ENCODE peak calls at places on chromosome 22, in ten cellular contexts. G is T follicular helper cell; U is HFF-Myc; O is stimulated activated CD4-positive, alpha-beta T cell treated with anti-CD3 and anti-CD28 coated beads, Interleukin-4, amount 100 ng/mL, for 24 hours; T is GM04504; V is KBM-7; E is CD4-positive, alpha-beta memory T cell; C is AG08395; F is activated CD4-positive, CD25-positive, alpha-beta regulatory T cell treated with anti-CD3 and anti-CD28 coated beads, Interleukin-2, amount 50 U/mL, for 72 hours; R is right atrium auricular region. W is an unnamed sample.

GRCh38 chr22:37088108-37088605 is 21.4 kb downstream of the TMPRSS6 start:
- DNase-seq in R (no peak), C (peak; percentile 25), V (no peak), O (peak; percentile 20), E (no peak), U (no peak), G (no peak), F (no peak), T (no peak), W (no peak)

GRCh38 chr22:32880906-32881596 is 79.5 kb downstream of the TIMP3 start:
- DNase-seq in F (no peak), R (peak; percentile 82), C (no peak), O (no peak), T (no peak), E (no peak), G (no peak), V (peak; percentile 86), U (no peak), W (no peak)

GRCh38 chr22:39900306-39901227 is at the start of gene GRAP2:
- DNase-seq in T (no peak), U (no peak), C (no peak), F (no peak), G (peak; percentile 61), O (peak; percentile 72), V (peak; percentile 57), E (peak; percentile 84), R (no peak), W (peak; percentile 84)

GRCh38 chr22:26970809-26971394 is 313.5 kb downstream of the MIAT start:
- DNase-seq in U (no peak), F (no peak), C (no peak), E (no peak), V (no peak), T (no peak), R (no peak), O (no peak), G (no peak), W (no peak)

GRCh38 chr22:41994506-41994905 is 4.1 kb upstream of the WBP2NL start:
- DNase-seq in R (no peak), O (no peak), F (no peak), T (no peak), C (no peak), U (no peak), V (no peak), G (no peak), E (no peak), W (no peak)

GRCh38 chr22:27150530-27150909 is 493.1 kb downstream of the MIAT start:
- DNase-seq in R (no peak), F (no peak), O (no peak), E (no peak), T (no peak), U (no peak), G (no peak), V (peak; percentile 34), C (peak; percentile 36), W (peak; percentile 3)

GRCh38 chr22:49999901-50000586 is 12.5 kb downstream of the IL17REL start:
- DNase-seq in T (no peak), U (no peak), E (no peak), F (no peak), G (no peak), O (no peak), V (no peak), C (no peak), R (no peak), W (no peak)

GRCh38 chr22:48845356-48845936 is 982.2 kb downstream of the BRD1 start:
- DNase-seq in U (no peak), O (no peak), T (no peak), V (no peak), F (no peak), R (no peak), C (no peak), E (no peak), G (no peak), W (no peak)

GRCh38 chr22:17781319-17782031 is 7.2 kb upstream of the BID start:
- DNase-seq in O (peak; percentile 76), F (peak; percentile 63), G (no peak), U (no peak), R (no peak), C (peak; percentile 91), E (peak; percentile 36), V (no peak), T (peak; percentile 62), W (peak; percentile 49)

GRCh38 chr22:45678961-45679912 is 7.6 kb downstream of the ATXN10 start:
- DNase-seq in C (peak; percentile 33), T (peak; percentile 79), E (no peak), V (no peak), R (no peak), G (no peak), F (no peak), U (peak; percentile 76), O (no peak), W (no peak)

GRCh38 chr22:44181033-44181911 is 547 bp downstream of the PARVG start:
- DNase-seq in R (no peak), T (no peak), O (peak; percentile 67), V (peak; percentile 83), C (no peak), G (peak; percentile 54), E (peak; percentile 43), F (peak; percentile 56), U (no peak), W (peak; percentile 70)

GRCh38 chr22:27686534-27686933 is 115.0 kb downstream of the MN1 start:
- DNase-seq in E (no peak), T (no peak), U (no peak), C (peak; percentile 87), G (no peak), R (peak; percentile 96), F (no peak), O (no peak), V (no peak), W (no peak)

GRCh38 chr22:19876941-19877625 is 22.4 kb upstream of the GNB1L start:
- DNase-seq in F (no peak), C (no peak), U (no peak), T (no peak), G (no peak), O (no peak), R (no peak), V (no peak), E (no peak), W (no peak)

GRCh38 chr22:49229483-49230193 is 598.0 kb downstream of the BRD1 start:
- DNase-seq in C (no peak), R (no peak), V (no peak), U (no peak), T (no peak), G (no peak), F (no peak), E (no peak), O (no peak), W (no peak)